ENCODE peak calls at places on chromosomes 7 and 10, in four cellular contexts. O, E, F and M are unnamed samples.

GRCh38 chr7:24660541-24660940 is 87.3 kb downstream of the PALS2 start:
- DNase-seq in O (peak), E (no peak), F (no peak), M (no peak)

GRCh38 chr10:76910184-76910962 is 727.2 kb downstream of the KCNMA1 start:
- DNase-seq in O (no peak), E (no peak), F (no peak), M (no peak)

GRCh38 chr7:12119638-12120303 is 91.3 kb upstream of the TMEM106B start:
- DNase-seq in O (no peak), E (no peak), F (no peak), M (no peak)

GRCh38 chr7:76198202-76198601 is 3.5 kb upstream of the SRRM3 start:
- DNase-seq in O (no peak), E (no peak), F (no peak), M (no peak)

GRCh38 chr10:99983280-99983988 is 26.3 kb downstream of the DNMBP start:
- DNase-seq in O (no peak), E (no peak), F (no peak), M (no peak)

GRCh38 chr10:82397859-82398258 is 522.9 kb downstream of the NRG3 start:
- DNase-seq in O (no peak), E (peak), F (no peak), M (no peak)

GRCh38 chr7:95209276-95209675 is 115.1 kb downstream of the PON1 start:
- DNase-seq in O (no peak), E (no peak), F (no peak), M (no peak)

GRCh38 chr7:19928247-19928646 is 154.8 kb upstream of the TMEM196 start:
- DNase-seq in O (no peak), E (no peak), F (no peak), M (no peak)

GRCh38 chr10:35396560-35397434 is 60.5 kb downstream of the CCNY start:
- DNase-seq in O (no peak), E (no peak), F (no peak), M (no peak)

GRCh38 chr7:69095649-69096048 is 502.6 kb upstream of the AUTS2 start:
- DNase-seq in O (no peak), E (no peak), F (no peak), M (no peak)

GRCh38 chr10:124240721-124241350 is 147.4 kb upstream of the CHST15 start:
- DNase-seq in O (no peak), E (no peak), F (no peak), M (no peak)

GRCh38 chr7:5550831-5551230 is 127.2 kb upstream of the TNRC18 start:
- DNase-seq in O (no peak), E (no peak), F (no peak), M (no peak)

GRCh38 chr7:32163141-32163806 is 93.1 kb upstream of the PDE1C start:
- DNase-seq in O (no peak), E (no peak), F (peak), M (no peak)

GRCh38 chr10:42744134-42744701 is 38.4 kb upstream of the BMS1 start:
- DNase-seq in O (no peak), E (no peak), F (no peak), M (no peak)
- TF ChIP-seq CTCF in O (no peak), E (no peak), F (no peak), M (no peak)

GRCh38 chr10:11018426-11018818 is 750 bp downstream of the CELF2 start:
- DNase-seq in O (no peak), E (peak), F (peak), M (no peak)

GRCh38 chr10:11018830-11019692 is 1.4 kb downstream of the CELF2 start:
- DNase-seq in O (no peak), E (no peak), F (no peak), M (no peak)

GRCh38 chr10:11015371-11015934 is 2.2 kb upstream of the CELF2 start:
- DNase-seq in O (no peak), E (no peak), F (no peak), M (no peak)

GRCh38 chr10:11017575-11018425 is at the start of gene CELF2:
- DNase-seq in O (no peak), E (peak), F (peak), M (no peak)

DNA sequence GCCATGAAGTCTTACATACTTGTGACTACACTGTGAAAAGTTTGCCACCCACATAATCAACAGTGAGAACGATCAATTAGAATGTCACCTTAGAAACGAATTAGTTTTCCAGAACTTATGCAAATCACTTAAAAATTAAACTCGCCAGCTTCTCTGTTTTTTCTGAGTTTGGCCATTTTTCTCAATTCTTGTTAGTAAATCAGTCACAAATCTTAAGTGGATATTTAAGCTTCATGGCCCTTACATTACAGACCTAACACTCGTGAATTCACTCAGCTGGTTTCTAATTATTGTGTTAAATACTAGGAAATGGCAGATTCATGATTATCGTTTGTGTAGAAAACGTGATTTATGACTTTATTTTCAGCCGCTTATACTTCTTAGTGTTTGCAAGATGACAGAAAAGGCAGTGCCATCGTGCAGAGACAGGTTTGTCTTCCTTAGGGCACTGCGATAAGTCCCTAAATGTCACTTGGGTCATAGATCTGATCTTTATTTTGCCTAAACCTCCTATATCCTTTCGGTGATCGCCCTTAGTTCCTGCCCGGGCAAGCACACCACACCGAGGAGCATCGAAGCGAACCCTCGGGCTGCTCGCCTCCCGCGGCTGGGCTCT is 605 bp upstream of the CELF2 start:
- DNase-seq in O (no peak), E (no peak), F (no peak), M (no peak)
- H3K4me3 ChIP-seq in O (peak), E (peak), F (peak), M (no peak)

GRCh38 chr7:112152186-112152585 is 54.0 kb downstream of the DOCK4 start:
- DNase-seq in O (no peak), E (no peak), F (no peak), M (no peak)
- TF ChIP-seq CTCF in O (no peak), E (no peak), F (no peak), M (no peak)

DNA sequence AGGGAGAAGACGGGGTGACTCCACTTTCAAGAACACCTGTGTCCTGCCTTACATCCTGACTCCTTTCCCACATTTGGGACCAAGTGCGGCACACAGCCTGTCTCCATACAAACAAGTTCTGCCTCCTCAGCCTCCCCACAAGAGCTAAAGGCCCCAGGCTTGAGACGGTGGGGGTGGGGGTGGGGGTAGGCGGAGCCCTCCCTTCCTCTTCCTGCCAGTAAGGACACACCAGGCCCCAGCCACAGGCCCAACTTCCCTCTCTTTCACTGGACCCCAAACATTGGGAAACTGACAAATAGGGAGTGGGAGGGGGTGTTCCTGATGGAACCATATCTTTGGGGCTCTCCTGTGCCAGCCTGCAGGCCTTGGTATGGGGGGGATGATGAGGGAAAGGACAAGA is 4.6 kb downstream of the CDK5 start:
- DNase-seq in O (no peak), E (no peak), F (no peak), M (no peak)
- H3K4me3 ChIP-seq in O (no peak), E (no peak), F (no peak), M (no peak)

GRCh38 chr7:143287935-143288826 is at the start of gene CASP2:
- DNase-seq in O (peak), E (peak), F (peak), M (peak)
- TF ChIP-seq CTCF in O (peak), E (peak), F (peak), M (peak)

DNA sequence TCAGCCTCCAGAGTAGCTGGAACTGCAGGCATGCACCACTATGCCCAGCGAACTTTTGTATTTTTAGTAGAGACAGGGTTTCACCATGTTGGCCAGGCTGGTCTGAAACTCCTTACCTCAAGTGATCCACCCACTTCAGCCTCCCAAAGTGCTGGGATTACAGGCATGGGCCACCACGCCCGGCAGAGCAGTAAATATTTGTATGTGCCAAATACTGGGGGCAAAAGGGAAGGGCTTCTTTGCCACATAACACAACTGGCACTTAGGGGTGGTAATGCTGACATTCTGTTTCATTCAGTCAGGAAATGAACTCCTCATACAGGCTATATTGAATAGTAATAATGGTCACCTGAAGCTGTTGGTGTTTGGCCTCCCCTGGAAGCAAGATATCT is 41.6 kb downstream of the ACSM6 start:
- DNase-seq in O (no peak), E (no peak), F (no peak), M (no peak)
- H3K4me3 ChIP-seq in O (no peak), E (no peak), F (no peak), M (no peak)

GRCh38 chr10:118775478-118775877 is 20.7 kb upstream of the CACUL1 start:
- DNase-seq in O (no peak), E (no peak), F (no peak), M (no peak)
- TF ChIP-seq CTCF in O (no peak), E (peak), F (peak), M (no peak)